ENCODE peak calls at places on chromosomes 7 and 10, in four cellular contexts. O, L, K and T are unnamed samples.

GRCh38 chr10:95389176-95389575 is 98.4 kb upstream of the PDLIM1 start:
- DNase-seq in L (no peak), K (no peak), O (no peak), T (no peak)

GRCh38 chr10:102310356-102311024 is 65.2 kb downstream of the GBF1 start:
- DNase-seq in O (no peak), K (peak), L (no peak), T (peak)

GRCh38 chr10:132610071-132610701 is 72.6 kb downstream of the INPP5A start:
- DNase-seq in K (no peak), O (no peak), L (no peak), T (no peak)

GRCh38 chr7:151453326-151453791 is 13.4 kb upstream of the CRYGN start:
- DNase-seq in K (peak), O (no peak), L (no peak), T (no peak)

GRCh38 chr7:106620681-106621080 is 40.3 kb downstream of the CCDC71L start:
- DNase-seq in L (no peak), K (no peak), O (no peak), T (no peak)

GRCh38 chr7:130500910-130501309 is 9.0 kb downstream of the MEST start:
- DNase-seq in K (no peak), L (no peak), O (no peak), T (no peak)

GRCh38 chr7:158366916-158367633 is 220.5 kb downstream of the PTPRN2 start:
- DNase-seq in L (no peak), O (no peak), K (no peak), T (no peak)

GRCh38 chr7:151398446-151399304 is 11.2 kb downstream of the WDR86 start:
- DNase-seq in L (no peak), O (no peak), K (no peak), T (no peak)

GRCh38 chr7:102061354-102061945 is 225.2 kb upstream of the SH2B2 start:
- DNase-seq in L (no peak), K (no peak), O (no peak), T (no peak)

GRCh38 chr7:149002604-149003003 is 25.7 kb downstream of the PDIA4 start:
- DNase-seq in K (no peak), O (no peak), L (no peak), T (no peak)

GRCh38 chr7:121204537-121204936 is 124.3 kb upstream of the WNT16 start:
- DNase-seq in O (no peak), K (peak), L (no peak), T (peak)

GRCh38 chr7:5774136-5774535 is 7.3 kb downstream of the RNF216 start:
- DNase-seq in L (no peak), O (no peak), K (no peak), T (no peak)

GRCh38 chr7:86645174-86645566 is 1.5 kb downstream of the GRM3 start:
- DNase-seq in L (no peak), O (no peak), K (no peak), T (no peak)

GRCh38 chr7:42445691-42446090 is 208.7 kb upstream of the GLI3 start:
- DNase-seq in L (no peak), K (no peak), O (no peak), T (peak)

GRCh38 chr10:97999909-98000248 is 30.5 kb downstream of the CRTAC1 start:
- DNase-seq in K (no peak), L (no peak), O (no peak), T (no peak)

GRCh38 chr7:97439637-97440214 is 292.2 kb upstream of the TAC1 start:
- DNase-seq in K (no peak), L (no peak), O (no peak), T (no peak)

GRCh38 chr7:39413866-39414668 is 152.1 kb upstream of the YAE1 start:
- DNase-seq in O (no peak), L (peak), K (peak), T (peak)

GRCh38 chr7:129074361-129074871 is 19.5 kb upstream of the TNPO3 start:
- DNase-seq in L (no peak), O (no peak), K (no peak), T (no peak)

GRCh38 chr7:27133409-27134157 is 3.0 kb upstream of the HOXA4 start:
- DNase-seq in K (no peak), L (no peak), O (no peak), T (no peak)

GRCh38 chr10:63464402-63465292 is 1.1 kb downstream of the JMJD1C start:
- DNase-seq in K (peak), L (no peak), O (no peak), T (peak)

GRCh38 chr10:3955954-3956617 is 171.1 kb upstream of the KLF6 start:
- DNase-seq in K (no peak), L (no peak), O (no peak), T (no peak)

GRCh38 chr10:89373916-89374711 is 3.7 kb upstream of the IFIT1B start:
- DNase-seq in L (peak), K (peak), O (peak), T (peak)